ENCODE peak calls at places on chromosome 12, in six cellular contexts. M is neuronal stem cell, S is right cardiac atrium, I is left lung, O is ovary, X is pancreas. U is an unnamed sample.
A peak's percentile ranks its signal among the peaks of the same experiment; 100 is the strongest.

GRCh38 chr12:47323802-47324201 is 244.0 kb upstream of the AMIGO2 start:
- DNase-seq in M (no peak), S (no peak), I (no peak), O (no peak), X (no peak), U (no peak)

GRCh38 chr12:1540690-1541089 is 53.7 kb downstream of the FBXL14 start:
- DNase-seq in M (no peak), S (no peak), I (no peak), O (no peak), X (no peak), U (no peak)

GRCh38 chr12:75969768-75970167 is 61.8 kb downstream of the PHLDA1 start:
- DNase-seq in M (no peak), S (no peak), I (peak; percentile 47), O (no peak), X (no peak), U (no peak)

GRCh38 chr12:110224379-110225304 is 56.4 kb upstream of the ATP2A2 start:
- DNase-seq in M (no peak), S (no peak), I (no peak), O (no peak), X (no peak), U (no peak)

GRCh38 chr12:105935981-105936380 is 202.8 kb downstream of the NUAK1 start:
- DNase-seq in M (no peak), S (no peak), I (no peak), O (no peak), X (no peak), U (no peak)

GRCh38 chr12:114166360-114166759 is 200.2 kb upstream of the RBM19 start:
- DNase-seq in M (peak; percentile 61), S (no peak), I (no peak), O (no peak), X (no peak), U (no peak)

GRCh38 chr12:45302621-45303020 is 86.7 kb downstream of the ANO6 start:
- DNase-seq in M (no peak), S (no peak), I (no peak), O (no peak), X (no peak), U (no peak)

GRCh38 chr12:72546106-72546505 is 273.9 kb downstream of the TRHDE start:
- DNase-seq in M (no peak), S (no peak), I (no peak), O (no peak), X (no peak), U (no peak)

GRCh38 chr12:12660201-12660600 is 35.8 kb downstream of the GPR19 start:
- DNase-seq in M (no peak), S (no peak), I (no peak), O (no peak), X (no peak), U (no peak)

GRCh38 chr12:123801573-123802178 is 39.6 kb downstream of the DNAH10 start:
- DNase-seq in M (no peak), S (no peak), I (no peak), O (no peak), X (no peak), U (no peak)

GRCh38 chr12:38911611-38912010 is 6.2 kb upstream of the CPNE8 start:
- DNase-seq in M (no peak), S (no peak), I (no peak), O (no peak), X (no peak), U (no peak)

GRCh38 chr12:53056901-53057300 is 7.0 kb downstream of the TNS2 start:
- DNase-seq in M (no peak), S (peak; percentile 48), I (no peak), O (no peak), X (no peak), U (no peak)
- H3K4me1 ChIP-seq in M (peaks cover 6% of the 10 kb centered on the region), S (peaks cover 9% of the 10 kb centered on the region), I (peaks cover 28% of the 10 kb centered on the region), O (peaks cover 10% of the 10 kb centered on the region), X (peaks cover 25% of the 10 kb centered on the region), U (peaks cover 18% of the 10 kb centered on the region)

GRCh38 chr12:94178054-94178453 is 29.7 kb downstream of the PLXNC1 start:
- DNase-seq in M (no peak), S (no peak), I (no peak), O (no peak), X (no peak), U (no peak)
- H3K4me1 ChIP-seq in M (no peaks in the 10 kb centered on the region), S (no peaks in the 10 kb centered on the region), I (peaks cover 6% of the 10 kb centered on the region), O (no peaks in the 10 kb centered on the region), X (no peaks in the 10 kb centered on the region), U (peaks cover 20% of the 10 kb centered on the region)

DNA sequence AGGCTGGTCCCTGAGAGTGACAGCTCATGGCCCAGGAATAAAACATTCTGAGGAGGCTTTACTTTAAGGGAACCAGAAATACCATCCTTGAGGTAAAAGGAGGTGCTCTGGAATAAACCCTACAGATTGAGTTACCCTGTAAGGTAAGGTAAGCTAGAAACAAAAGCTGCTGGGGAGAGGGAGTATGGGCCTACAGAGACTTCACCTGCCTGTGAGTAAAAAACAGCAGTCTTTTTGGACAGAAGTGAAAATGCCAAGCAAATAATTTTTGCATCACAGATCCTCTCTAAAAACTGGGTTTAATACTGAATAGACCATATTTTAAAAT is 41.2 kb downstream of the CORO1C start:
- DNase-seq in M (no peak), S (no peak), I (no peak), O (no peak), X (no peak), U (no peak)
- H3K4me1 ChIP-seq in M (peaks cover 19% of the 10 kb centered on the region), S (peaks cover 17% of the 10 kb centered on the region), I (peaks cover 50% of the 10 kb centered on the region), O (peaks cover 24% of the 10 kb centered on the region), X (peaks cover 23% of the 10 kb centered on the region), U (peaks cover 64% of the 10 kb centered on the region)

GRCh38 chr12:121217761-121218160 is 7.8 kb downstream of the P2RX4 start:
- DNase-seq in M (no peak), S (no peak), I (no peak), O (no peak), X (peak; percentile 79), U (no peak)

GRCh38 chr12:121216102-121216501 is 6.2 kb downstream of the P2RX4 start:
- DNase-seq in M (no peak), S (no peak), I (no peak), O (no peak), X (no peak), U (no peak)

GRCh38 chr12:121219353-121219986 is 9.5 kb downstream of the P2RX4 start:
- DNase-seq in M (no peak), S (no peak), I (no peak), O (no peak), X (no peak), U (no peak)

GRCh38 chr12:121217066-121217465 is 7.1 kb downstream of the P2RX4 start:
- DNase-seq in M (no peak), S (peak; percentile 5), I (no peak), O (no peak), X (no peak), U (no peak)

GRCh38 chr12:121218588-121219352 is 8.8 kb downstream of the P2RX4 start:
- DNase-seq in M (no peak), S (no peak), I (no peak), O (no peak), X (peak; percentile 75), U (no peak)
- H3K4me1 ChIP-seq in M (no peaks in the 10 kb centered on the region), S (no peaks in the 10 kb centered on the region), I (peaks cover 6% of the 10 kb centered on the region), O (peaks cover 3% of the 10 kb centered on the region), X (peaks cover 45% of the 10 kb centered on the region), U (peaks cover 8% of the 10 kb centered on the region)

GRCh38 chr12:120832712-120833111 is 71.4 kb downstream of the SPPL3 start:
- DNase-seq in M (no peak), S (no peak), I (no peak), O (no peak), X (no peak), U (no peak)

GRCh38 chr12:120835304-120835612 is 68.9 kb downstream of the SPPL3 start:
- DNase-seq in M (no peak), S (no peak), I (no peak), O (no peak), X (no peak), U (no peak)

GRCh38 chr12:120834489-120835303 is 69.5 kb downstream of the SPPL3 start:
- DNase-seq in M (no peak), S (no peak), I (no peak), O (no peak), X (no peak), U (no peak)

GRCh38 chr12:120835657-120836056 is 68.5 kb downstream of the SPPL3 start:
- DNase-seq in M (no peak), S (no peak), I (no peak), O (no peak), X (no peak), U (no peak)

DNA sequence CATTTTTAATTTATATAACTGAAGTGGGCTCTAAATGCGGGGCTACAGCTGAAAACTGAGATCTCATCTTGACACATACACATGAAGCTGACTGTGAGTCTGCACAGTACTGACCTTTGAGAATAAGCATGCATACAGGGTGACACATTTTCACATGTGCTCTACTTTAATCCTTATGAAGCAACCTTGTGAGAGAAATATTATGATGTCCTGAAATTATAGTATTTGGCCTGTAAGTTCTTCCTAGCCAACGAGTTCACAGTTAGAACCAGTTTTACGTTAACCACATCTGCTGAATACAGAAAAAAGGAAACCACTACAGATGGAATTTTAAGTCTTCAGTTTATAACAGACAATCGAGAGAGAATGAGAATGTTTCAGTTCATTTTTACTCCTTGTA is 70.3 kb downstream of the SPPL3 start:
- DNase-seq in M (no peak), S (no peak), I (no peak), O (no peak), X (no peak), U (no peak)
- H3K4me1 ChIP-seq in M (peaks cover 5% of the 10 kb centered on the region), S (peaks cover 17% of the 10 kb centered on the region), I (peaks cover 14% of the 10 kb centered on the region), O (peaks cover 4% of the 10 kb centered on the region), X (peaks cover 7% of the 10 kb centered on the region), U (peaks cover 21% of the 10 kb centered on the region)

DNA sequence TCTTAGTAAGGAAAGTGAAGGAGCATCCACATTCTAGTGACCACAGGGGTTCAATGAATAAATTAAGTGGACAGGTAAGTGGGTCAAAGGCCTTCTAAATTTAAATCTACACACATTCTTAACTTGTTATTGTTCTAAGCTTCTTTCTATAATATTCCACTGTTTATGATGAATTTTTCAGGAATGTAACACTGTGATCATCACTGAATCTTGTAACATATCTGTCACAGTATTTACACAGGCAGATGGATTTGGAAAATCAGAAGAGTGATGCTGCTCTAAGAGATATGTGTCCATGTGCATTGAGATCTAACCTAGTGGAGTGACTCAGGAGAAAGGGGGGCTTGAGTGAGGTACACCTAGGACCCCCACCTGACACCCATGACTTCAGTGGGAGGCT is 115.4 kb upstream of the OVCH1 start:
- DNase-seq in M (no peak), S (no peak), I (no peak), O (no peak), X (no peak), U (no peak)
- H3K4me1 ChIP-seq in M (no peaks in the 10 kb centered on the region), S (peaks cover 9% of the 10 kb centered on the region), I (no peaks in the 10 kb centered on the region), O (no peaks in the 10 kb centered on the region), X (no peaks in the 10 kb centered on the region), U (no peaks in the 10 kb centered on the region)

DNA sequence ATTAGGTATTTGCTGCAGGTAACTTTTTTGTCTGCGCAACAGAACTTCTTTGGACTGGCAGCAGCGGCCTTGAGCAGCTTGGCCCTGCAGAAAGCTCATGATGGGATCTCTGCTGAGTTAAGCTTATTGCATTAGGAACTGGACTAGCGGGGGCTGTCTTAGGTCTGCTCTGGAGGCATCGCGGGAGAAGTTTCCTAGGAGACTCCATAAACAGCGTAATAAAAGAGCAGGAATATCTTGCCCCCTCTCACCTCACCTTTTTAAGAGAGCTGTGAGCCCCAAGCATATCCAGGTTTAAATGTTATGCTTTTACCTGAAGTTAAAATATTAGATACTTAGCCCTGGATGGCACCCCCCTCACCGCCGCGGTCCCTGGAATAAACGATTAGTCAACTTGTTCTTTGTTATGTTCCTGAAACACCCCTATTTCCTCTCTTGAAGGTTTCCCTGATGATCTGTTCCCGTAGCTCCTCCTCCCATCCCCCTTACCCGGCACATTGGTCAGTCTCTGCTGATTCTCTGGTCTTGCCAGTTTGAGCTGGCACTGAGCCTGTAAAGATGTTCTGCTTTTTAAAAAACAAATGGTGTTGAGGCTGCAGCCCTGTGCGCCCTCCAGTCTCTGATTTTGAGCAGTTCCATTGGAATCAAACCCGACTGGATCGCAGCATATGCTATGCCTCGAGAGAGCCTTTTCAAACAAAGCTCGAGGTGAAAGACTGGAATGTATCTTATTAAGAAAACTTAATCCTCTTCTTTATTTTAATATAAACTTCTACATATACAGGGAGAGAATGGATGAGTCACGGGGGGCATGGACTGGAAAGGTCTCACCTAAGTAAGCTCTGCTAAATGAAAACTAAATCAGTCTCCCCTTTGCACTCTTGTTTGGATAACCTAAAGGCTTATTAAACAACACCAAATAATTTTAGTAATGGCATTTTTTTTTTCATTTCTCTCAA is 1.9 kb downstream of the MLXIP start:
- DNase-seq in M (no peak), S (peak; percentile 79), I (peak; percentile 82), O (peak; percentile 77), X (peak; percentile 73), U (peak; percentile 85)
- H3K4me1 ChIP-seq in M (peaks cover 13% of the 10 kb centered on the region), S (peaks cover 8% of the 10 kb centered on the region), I (peaks cover 24% of the 10 kb centered on the region), O (peaks cover 13% of the 10 kb centered on the region), X (peaks cover 14% of the 10 kb centered on the region), U (peaks cover 19% of the 10 kb centered on the region)